ENCODE peak calls at places on chromosomes 4 and X, in five cellular contexts. A is HepG2, U is SK-N-SH, B is K562, T is GM12878. F is an unnamed sample.

GRCh38 chrX:2928583-2929434 is at the start of gene ARSD:
- DNase-seq in A (peak; percentile 74), U (peak; percentile 86), B (no peak), T (no peak), F (peak; percentile 55)

GRCh38 chr4:181140037-181140603 is 1103.1 kb upstream of the TENM3 start:
- DNase-seq in A (no peak), U (no peak), B (no peak), T (no peak), F (no peak)

GRCh38 chr4:16025268-16025667 is 58.6 kb downstream of the PROM1 start:
- DNase-seq in A (no peak), U (no peak), B (no peak), T (no peak), F (no peak)

GRCh38 chr4:149223659-149224058 is 592.0 kb downstream of the IQCM start:
- DNase-seq in A (no peak), U (no peak), B (no peak), T (no peak), F (no peak)

GRCh38 chrX:69034451-69034850 is 130.8 kb downstream of the PJA1 start:
- DNase-seq in A (no peak), U (no peak), B (no peak), T (no peak), F (no peak)

GRCh38 chrX:22691966-22692565 is 307.7 kb upstream of the DDX53 start:
- DNase-seq in A (no peak), U (no peak), B (no peak), T (no peak), F (no peak)

GRCh38 chrX:1507511-1508463 is 29.2 kb downstream of the P2RY8 start:
- DNase-seq in A (no peak), U (no peak), B (no peak), T (peak; percentile 95), F (no peak)

GRCh38 chrX:110684653-110685052 is 111.0 kb downstream of the CHRDL1 start:
- DNase-seq in A (no peak), U (no peak), B (no peak), T (no peak), F (no peak)

GRCh38 chr4:108107729-108108382 is 60.9 kb downstream of the LEF1 start:
- DNase-seq in A (no peak), U (no peak), B (peak; percentile 52), T (no peak), F (no peak)

GRCh38 chrX:2741386-2741785 is 10.5 kb upstream of the XG start:
- DNase-seq in A (no peak), U (no peak), B (no peak), T (no peak), F (no peak)

GRCh38 chr4:109861271-109861670 is 13.4 kb downstream of the LRIT3 start:
- DNase-seq in A (no peak), U (no peak), B (no peak), T (no peak), F (no peak)

GRCh38 chr4:9867746-9868425 is 86.5 kb downstream of the DRD5 start:
- DNase-seq in A (no peak), U (no peak), B (no peak), T (no peak), F (no peak)

GRCh38 chr4:64822405-64822804 is 413.2 kb upstream of the TECRL start:
- DNase-seq in A (no peak), U (no peak), B (no peak), T (no peak), F (no peak)

GRCh38 chr4:19774690-19775256 is 476.9 kb upstream of the SLIT2 start:
- DNase-seq in A (no peak), U (no peak), B (no peak), T (no peak), F (no peak)

GRCh38 chr4:152999376-153000067 is 63.4 kb downstream of the FHDC1 start:
- DNase-seq in A (no peak), U (no peak), B (no peak), T (no peak), F (no peak)

GRCh38 chrX:129717902-129718301 is 20.9 kb upstream of the XPNPEP2 start:
- DNase-seq in A (no peak), U (no peak), B (no peak), T (no peak), F (no peak)

GRCh38 chr4:37685211-37685725 is 908 bp downstream of the RELL1 start:
- DNase-seq in A (no peak), U (no peak), B (no peak), T (no peak), F (no peak)

GRCh38 chr4:82528074-82528473 is 33.7 kb downstream of the TMEM150C start:
- DNase-seq in A (no peak), U (no peak), B (no peak), T (no peak), F (no peak)

GRCh38 chr4:8589831-8590545 is 2.6 kb upstream of the CPZ start:
- DNase-seq in A (no peak), U (peak; percentile 60), B (no peak), T (no peak), F (no peak)

GRCh38 chrX:71366674-71367256 is 608 bp downstream of the TAF1 start:
- DNase-seq in A (no peak), U (peak; percentile 44), B (peak; percentile 26), T (no peak), F (no peak)

GRCh38 chr4:187444061-187444460 is 551.5 kb upstream of the ZFP42 start:
- DNase-seq in A (no peak), U (no peak), B (no peak), T (no peak), F (no peak)

GRCh38 chr4:8699479-8700145 is 107.0 kb downstream of the CPZ start:
- DNase-seq in A (no peak), U (peak; percentile 28), B (no peak), T (no peak), F (no peak)

GRCh38 chrX:53316121-53316859 is 34.9 kb upstream of the IQSEC2 start:
- DNase-seq in A (no peak), U (no peak), B (peak; percentile 46), T (no peak), F (no peak)

GRCh38 chr4:6253961-6254360 is 15.7 kb upstream of the WFS1 start:
- DNase-seq in A (no peak), U (no peak), B (no peak), T (no peak), F (no peak)

GRCh38 chr4:55499495-55499894 is 47.2 kb downstream of the CLOCK start:
- DNase-seq in A (no peak), U (no peak), B (peak; percentile 16), T (no peak), F (no peak)

GRCh38 chr4:82913305-82913704 is 12.8 kb downstream of the THAP9 start:
- DNase-seq in A (no peak), U (no peak), B (no peak), T (no peak), F (no peak)

GRCh38 chrX:48461830-48462229 is 8.2 kb downstream of the SLC38A5 start:
- DNase-seq in A (no peak), U (no peak), B (peak; percentile 1), T (no peak), F (no peak)

GRCh38 chr4:175813841-175814240 is 1.8 kb upstream of the GPM6A start:
- DNase-seq in A (no peak), U (no peak), B (no peak), T (no peak), F (no peak)

GRCh38 chr4:40586729-40587128 is 42.9 kb downstream of the RBM47 start:
- DNase-seq in A (no peak), U (no peak), B (no peak), T (no peak), F (no peak)

GRCh38 chr4:51997647-51998046 is 22.5 kb downstream of the LRRC66 start:
- DNase-seq in A (no peak), U (no peak), B (no peak), T (no peak), F (no peak)

GRCh38 chrX:37812110-37812509 is 32.3 kb downstream of the CYBB start:
- DNase-seq in A (no peak), U (no peak), B (no peak), T (no peak), F (no peak)

GRCh38 chr4:110622841-110623709 is at the start of gene PITX2:
- DNase-seq in A (no peak), U (peak; percentile 89), B (peak; percentile 50), T (no peak), F (peak; percentile 92)

GRCh38 chrX:84186603-84187358 is 1.2 kb downstream of the RPS6KA6 start:
- DNase-seq in A (no peak), U (no peak), B (no peak), T (no peak), F (no peak)

GRCh38 chr4:110625593-110626292 is 2.9 kb upstream of the PITX2 start:
- DNase-seq in A (no peak), U (no peak), B (no peak), T (no peak), F (no peak)

GRCh38 chr4:23888421-23889319 is 1.2 kb downstream of the PPARGC1A start:
- DNase-seq in A (peak; percentile 18), U (peak; percentile 66), B (no peak), T (no peak), F (no peak)

GRCh38 chrX:134544614-134545255 is 84.8 kb downstream of the HPRT1 start:
- DNase-seq in A (no peak), U (peak; percentile 49), B (no peak), T (no peak), F (no peak)

DNA sequence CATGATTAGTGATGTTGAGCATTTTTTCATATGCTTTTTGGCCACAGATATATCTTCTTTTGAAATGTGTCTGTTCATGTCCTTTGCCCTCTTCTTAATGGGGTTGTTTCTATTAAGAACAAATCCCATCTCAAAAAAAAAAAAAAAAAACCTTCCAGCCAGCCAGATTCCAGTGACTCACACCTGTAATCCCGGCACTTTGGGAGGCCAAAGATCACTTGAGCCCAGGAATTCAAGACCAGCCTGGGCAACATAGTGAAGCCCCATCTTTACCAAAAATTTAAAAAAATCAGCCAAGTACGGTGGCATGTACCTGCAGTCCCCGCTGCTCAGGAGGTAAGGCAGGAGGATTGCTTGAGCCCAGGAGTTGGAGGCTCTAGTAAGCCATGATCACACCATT is 5.1 kb downstream of the RAB33B start:
- DNase-seq in A (peak; percentile 48), U (no peak), B (no peak), T (no peak), F (no peak)
- H3K4me1 ChIP-seq in A (peaks cover 42% of the 10 kb centered on the region), U (peaks cover 30% of the 10 kb centered on the region), B (peaks cover 18% of the 10 kb centered on the region), T (peaks cover 6% of the 10 kb centered on the region), F (peaks cover 24% of the 10 kb centered on the region)

DNA sequence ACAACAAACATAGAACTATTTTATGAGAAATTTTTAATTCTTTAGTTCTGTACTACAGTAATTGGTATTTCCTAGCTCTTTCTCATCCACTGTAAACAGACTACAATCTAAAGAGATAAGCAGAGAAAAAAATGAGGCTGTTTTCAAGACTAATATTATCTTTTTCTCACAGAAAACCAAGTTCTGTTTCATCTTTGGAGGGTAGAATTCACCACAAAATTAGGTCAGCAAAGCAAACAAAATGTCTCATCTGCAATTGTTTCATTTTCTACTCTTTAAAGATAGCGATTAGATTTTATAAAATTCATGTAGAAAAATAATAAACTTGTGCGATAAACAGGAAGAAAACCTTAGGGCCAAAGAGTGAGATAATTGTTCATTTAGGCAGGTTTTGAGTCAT is 10.8 kb downstream of the APOO start:
- DNase-seq in A (no peak), U (no peak), B (no peak), T (no peak), F (no peak)
- TF ChIP-seq ZBTB33 in A (no peak), U (no peak), B (no peak), T (no peak), F (no peak)

GRCh38 chrX:10016516-10017132 is 49.5 kb downstream of the CLDN34 start:
- DNase-seq in A (no peak), U (no peak), B (no peak), T (no peak), F (no peak)
- H3K9ac ChIP-seq in A (peak overlapping the region; percentile 73), U (peak overlapping the region; percentile 53), B (no peak overlapping the region), T (no peak overlapping the region), F (peak overlapping the region; percentile 61)

GRCh38 chrX:27953161-27953560 is 28.1 kb downstream of the DCAF8L1 start:
- DNase-seq in A (no peak), U (no peak), B (no peak), T (no peak), F (no peak)
- H3K4me1 ChIP-seq in A (no peaks in the 10 kb centered on the region), U (no peaks in the 10 kb centered on the region), B (no peaks in the 10 kb centered on the region), T (no peaks in the 10 kb centered on the region), F (no peaks in the 10 kb centered on the region)